ENCODE peak calls at places on chromosome 3, in nine cellular contexts. X is K562, Y is prostate gland, R is sigmoid colon, C is HepG2, L is endothelial cell of umbilical vein, A is breast epithelium, K is HCT116, P is esophagus muscularis mucosa. E is an unnamed sample.

GRCh38 chr3:194631696-194632095 is 1.5 kb downstream of the TMEM44 start:
- DNase-seq in X (no peak), Y (no peak), R (peak; percentile 29), C (no peak), L (no peak), A (no peak), K (no peak), P (no peak), E (no peak)

GRCh38 chr3:37712387-37712786 is 149.3 kb upstream of the CTDSPL start:
- DNase-seq in X (no peak), Y (no peak), R (no peak), C (no peak), L (no peak), A (no peak), K (no peak), P (no peak), E (no peak)

GRCh38 chr3:164401923-164402322 is 676.4 kb downstream of the SI start:
- DNase-seq in X (no peak), Y (no peak), R (no peak), C (no peak), L (no peak), A (no peak), K (no peak), P (no peak), E (no peak)

GRCh38 chr3:139948898-139949297 is 13.9 kb downstream of the CLSTN2 start:
- DNase-seq in X (no peak), Y (no peak), R (no peak), C (no peak), L (no peak), A (no peak), K (no peak), P (peak; percentile 87), E (no peak)

GRCh38 chr3:52350436-52350835 is 34.3 kb downstream of the DNAH1 start:
- DNase-seq in X (no peak), Y (no peak), R (no peak), C (no peak), L (no peak), A (no peak), K (no peak), P (no peak), E (no peak)

GRCh38 chr3:10223676-10224639 is 24.3 kb upstream of the TATDN2 start:
- DNase-seq in X (no peak), Y (no peak), R (no peak), C (peak; percentile 75), L (no peak), A (no peak), K (no peak), P (no peak), E (peak; percentile 62)

GRCh38 chr3:126685041-126685440 is 19.0 kb upstream of the CHCHD6 start:
- DNase-seq in X (no peak), Y (no peak), R (no peak), C (no peak), L (no peak), A (no peak), K (no peak), P (no peak), E (no peak)

GRCh38 chr3:84987709-84988504 is 29.1 kb downstream of the CADM2 start:
- DNase-seq in X (no peak), Y (no peak), R (no peak), C (no peak), L (no peak), A (no peak), K (no peak), P (no peak), E (no peak)

GRCh38 chr3:51538115-51538458 is 432 bp upstream of the RAD54L2 start:
- DNase-seq in X (no peak), Y (no peak), R (no peak), C (no peak), L (no peak), A (no peak), K (no peak), P (no peak), E (no peak)

GRCh38 chr3:31077021-31077601 is 182.7 kb upstream of the GADL1 start:
- DNase-seq in X (peak; percentile 59), Y (no peak), R (no peak), C (peak; percentile 46), L (peak; percentile 89), A (no peak), K (peak; percentile 80), P (no peak), E (no peak)

GRCh38 chr3:72418149-72418686 is 430.0 kb downstream of the SHQ1 start:
- DNase-seq in X (no peak), Y (no peak), R (no peak), C (no peak), L (no peak), A (no peak), K (no peak), P (no peak), E (no peak)

GRCh38 chr3:158562674-158563073 is 8.3 kb upstream of the MLF1 start:
- DNase-seq in X (no peak), Y (no peak), R (no peak), C (no peak), L (no peak), A (no peak), K (no peak), P (no peak), E (no peak)

GRCh38 chr3:33006081-33006480 is 54.6 kb downstream of the CCR4 start:
- DNase-seq in X (peak; percentile 42), Y (no peak), R (no peak), C (no peak), L (no peak), A (no peak), K (no peak), P (no peak), E (no peak)

GRCh38 chr3:48929358-48930035 is 10.9 kb downstream of the ARIH2 start:
- DNase-seq in X (no peak), Y (no peak), R (no peak), C (no peak), L (peak; percentile 84), A (no peak), K (no peak), P (no peak), E (no peak)

GRCh38 chr3:48930590-48930989 is 11.9 kb downstream of the ARIH2 start:
- DNase-seq in X (no peak), Y (no peak), R (no peak), C (no peak), L (no peak), A (no peak), K (no peak), P (no peak), E (no peak)

GRCh38 chr3:48934333-48934991 is 15.8 kb downstream of the ARIH2 start:
- DNase-seq in X (no peak), Y (no peak), R (no peak), C (no peak), L (no peak), A (no peak), K (no peak), P (no peak), E (no peak)

GRCh38 chr3:48928679-48929078 is 10.0 kb downstream of the ARIH2 start:
- DNase-seq in X (no peak), Y (no peak), R (no peak), C (no peak), L (peak; percentile 60), A (no peak), K (no peak), P (no peak), E (no peak)

GRCh38 chr3:48931944-48932580 is 13.4 kb downstream of the ARIH2 start:
- DNase-seq in X (no peak), Y (no peak), R (no peak), C (no peak), L (no peak), A (no peak), K (no peak), P (no peak), E (no peak)
- TF ChIP-seq POLR2A in X (no peak), Y (no peak), R (no peak), C (no peak), L (no peak), A (no peak), K (no peak), P (no peak), E (no peak)

DNA sequence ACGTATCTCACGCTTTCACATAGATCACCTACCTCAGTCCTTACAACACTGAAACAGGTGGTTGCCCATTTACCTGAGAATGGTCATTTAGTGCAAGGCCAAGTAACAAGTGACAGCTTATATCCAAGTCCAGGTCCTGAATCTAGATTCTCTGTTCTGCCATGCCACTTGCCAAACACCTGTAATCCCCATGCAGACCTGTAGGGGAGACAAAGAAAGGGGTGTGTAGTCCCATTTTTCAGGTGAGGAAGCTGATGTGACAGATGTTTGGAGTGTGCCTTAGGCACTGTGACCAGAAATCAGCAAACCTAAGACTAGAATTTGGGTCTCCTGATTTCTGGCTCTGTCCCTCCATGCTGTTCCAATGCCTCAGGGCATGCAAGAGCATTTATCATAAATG is 12.7 kb downstream of the ZNF35 start:
- DNase-seq in X (peak; percentile 11), Y (no peak), R (no peak), C (peak; percentile 5), L (no peak), A (no peak), K (no peak), P (no peak), E (no peak)
- TF ChIP-seq CTCF in X (peak; percentile 22), Y (no peak), R (no peak), C (no peak), L (no peak), A (no peak), K (no peak), P (no peak), E (no peak)

DNA sequence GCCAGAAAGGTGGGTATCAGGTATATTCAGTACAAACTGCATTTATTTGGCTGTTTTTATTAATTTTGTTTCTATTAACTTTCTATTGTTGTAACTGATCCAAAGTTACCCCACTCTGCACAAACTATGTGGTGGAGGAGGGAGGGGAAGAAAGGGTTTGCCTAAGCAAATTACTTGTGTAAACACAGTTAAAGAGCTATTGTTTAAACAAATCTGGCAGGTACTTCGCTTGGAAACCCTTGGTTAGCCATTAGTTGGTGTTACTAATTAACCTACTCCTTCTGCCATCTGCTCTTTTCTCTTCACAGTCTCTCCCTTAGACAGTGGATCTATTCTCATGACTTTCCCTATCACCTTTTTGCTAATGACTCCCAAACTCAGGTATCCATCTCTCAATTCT is 328.4 kb upstream of the NECTIN3 start:
- DNase-seq in X (no peak), Y (no peak), R (no peak), C (peak; percentile 83), L (no peak), A (no peak), K (no peak), P (no peak), E (no peak)
- TF ChIP-seq POLR2AphosphoS5 in X (no peak), Y (no peak), R (no peak), C (no peak), L (no peak), A (no peak), K (no peak), P (no peak), E (no peak)

DNA sequence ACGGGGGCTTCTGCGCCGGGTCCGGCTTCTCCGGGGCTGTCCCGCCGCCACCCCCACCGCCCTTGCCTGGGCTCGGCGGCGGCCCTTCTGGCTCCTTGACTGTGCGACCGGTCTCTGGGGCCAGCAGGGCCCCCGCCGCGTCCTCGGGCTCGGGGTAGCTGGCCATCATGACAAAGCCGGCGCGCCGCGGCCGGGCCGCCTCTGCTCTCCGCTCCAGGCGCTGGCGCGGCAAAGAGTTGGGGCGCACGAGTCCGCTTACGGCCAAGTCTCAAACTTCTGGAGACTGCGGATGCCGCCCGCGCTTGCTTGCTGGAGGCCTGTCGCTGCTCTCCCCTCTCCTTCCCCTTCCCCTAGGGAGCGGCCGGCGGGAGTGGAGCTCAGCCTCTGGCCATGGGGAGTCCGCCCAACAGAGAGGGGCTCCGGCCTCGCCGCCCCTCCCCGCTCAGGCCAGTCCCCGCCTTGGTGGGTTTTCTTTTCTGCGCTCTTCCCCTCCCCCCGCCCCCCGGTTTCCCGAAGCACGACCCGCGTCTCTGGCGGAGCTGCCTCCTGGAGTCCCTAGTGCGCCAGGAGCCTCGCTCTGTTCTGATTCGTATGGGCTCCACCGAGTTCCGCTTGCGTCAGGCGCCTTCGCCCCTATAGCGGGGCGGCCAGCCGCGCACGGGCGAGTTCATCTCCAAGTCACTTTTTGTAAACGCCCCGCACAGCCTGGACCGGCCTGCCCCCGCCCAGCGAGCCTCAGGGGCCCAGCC is at the start of the genes FOXL2 and FOXL2NB:
- DNase-seq in X (peak; percentile 95), Y (no peak), R (no peak), C (no peak), L (no peak), A (no peak), K (no peak), P (no peak), E (no peak)
- TF ChIP-seq POLR2A in X (peak; percentile 84), Y (no peak), R (no peak), C (no peak), L (no peak), A (no peak), K (no peak), P (no peak), E (no peak)